ENCODE peak calls at places on chromosomes 2 and 18, in ten cellular contexts. One of them, this sample, is unnamed.

GRCh38 chr2:21003572-21004180 is 40.2 kb downstream of the APOB start:
- DNase-seq in CD8-positive, alpha-beta T cell: no peak
- DNase-seq in AG20443: no peak
- DNase-seq in fibroblast of gingiva: no peak
- DNase-seq in RKO: no peak
- DNase-seq in heart left ventricle: no peak
- DNase-seq in neuronal stem cell: no peak
- DNase-seq in cardiac fibroblast: no peak
- DNase-seq in left cardiac atrium: no peak
- DNase-seq in DMS 273 treated with DMSO at 0.1 percent for 48 hours: no peak
- DNase-seq in this sample: no peak

GRCh38 chr2:112034924-112035323 is 20.1 kb upstream of the TMEM87B start:
- DNase-seq in CD8-positive, alpha-beta T cell: no peak
- DNase-seq in AG20443: no peak
- DNase-seq in fibroblast of gingiva: no peak
- DNase-seq in RKO: no peak
- DNase-seq in heart left ventricle: no peak
- DNase-seq in neuronal stem cell: no peak
- DNase-seq in cardiac fibroblast: no peak
- DNase-seq in left cardiac atrium: no peak
- DNase-seq in DMS 273 treated with DMSO at 0.1 percent for 48 hours: no peak
- DNase-seq in this sample: no peak

GRCh38 chr18:6589979-6590725 is 139.4 kb upstream of the ARHGAP28 start:
- DNase-seq in CD8-positive, alpha-beta T cell: no peak
- DNase-seq in AG20443: no peak
- DNase-seq in fibroblast of gingiva: peak
- DNase-seq in RKO: no peak
- DNase-seq in heart left ventricle: no peak
- DNase-seq in neuronal stem cell: no peak
- DNase-seq in cardiac fibroblast: no peak
- DNase-seq in left cardiac atrium: no peak
- DNase-seq in DMS 273 treated with DMSO at 0.1 percent for 48 hours: no peak
- DNase-seq in this sample: no peak

GRCh38 chr2:26295511-26295910 is 50.4 kb upstream of the SELENOI start:
- DNase-seq in CD8-positive, alpha-beta T cell: no peak
- DNase-seq in AG20443: no peak
- DNase-seq in fibroblast of gingiva: no peak
- DNase-seq in RKO: no peak
- DNase-seq in heart left ventricle: no peak
- DNase-seq in neuronal stem cell: no peak
- DNase-seq in cardiac fibroblast: no peak
- DNase-seq in left cardiac atrium: no peak
- DNase-seq in DMS 273 treated with DMSO at 0.1 percent for 48 hours: no peak
- DNase-seq in this sample: no peak

GRCh38 chr18:24517554-24517953 is 57.1 kb downstream of the HRH4 start:
- DNase-seq in CD8-positive, alpha-beta T cell: no peak
- DNase-seq in AG20443: no peak
- DNase-seq in fibroblast of gingiva: no peak
- DNase-seq in RKO: no peak
- DNase-seq in heart left ventricle: no peak
- DNase-seq in neuronal stem cell: no peak
- DNase-seq in cardiac fibroblast: no peak
- DNase-seq in left cardiac atrium: no peak
- DNase-seq in DMS 273 treated with DMSO at 0.1 percent for 48 hours: no peak
- DNase-seq in this sample: no peak

GRCh38 chr2:9914384-9915065 is 37.0 kb upstream of the GRHL1 start:
- DNase-seq in CD8-positive, alpha-beta T cell: no peak
- DNase-seq in AG20443: peak
- DNase-seq in fibroblast of gingiva: peak
- DNase-seq in RKO: peak
- DNase-seq in heart left ventricle: no peak
- DNase-seq in neuronal stem cell: no peak
- DNase-seq in cardiac fibroblast: peak
- DNase-seq in left cardiac atrium: no peak
- DNase-seq in DMS 273 treated with DMSO at 0.1 percent for 48 hours: no peak
- DNase-seq in this sample: no peak

GRCh38 chr18:35511428-35511827 is 13.7 kb upstream of the INO80C start:
- DNase-seq in CD8-positive, alpha-beta T cell: no peak
- DNase-seq in AG20443: no peak
- DNase-seq in fibroblast of gingiva: no peak
- DNase-seq in RKO: no peak
- DNase-seq in heart left ventricle: no peak
- DNase-seq in neuronal stem cell: no peak
- DNase-seq in cardiac fibroblast: no peak
- DNase-seq in left cardiac atrium: no peak
- DNase-seq in DMS 273 treated with DMSO at 0.1 percent for 48 hours: no peak
- DNase-seq in this sample: no peak

GRCh38 chr2:219616550-219616949 is 10.9 kb upstream of the SLC4A3 start:
- DNase-seq in CD8-positive, alpha-beta T cell: no peak
- DNase-seq in AG20443: no peak
- DNase-seq in fibroblast of gingiva: no peak
- DNase-seq in RKO: no peak
- DNase-seq in heart left ventricle: no peak
- DNase-seq in neuronal stem cell: no peak
- DNase-seq in cardiac fibroblast: no peak
- DNase-seq in left cardiac atrium: no peak
- DNase-seq in DMS 273 treated with DMSO at 0.1 percent for 48 hours: no peak
- DNase-seq in this sample: no peak

GRCh38 chr18:9734189-9734588 is 26.1 kb downstream of the RAB31 start:
- DNase-seq in CD8-positive, alpha-beta T cell: peak
- DNase-seq in AG20443: no peak
- DNase-seq in fibroblast of gingiva: no peak
- DNase-seq in RKO: no peak
- DNase-seq in heart left ventricle: no peak
- DNase-seq in neuronal stem cell: no peak
- DNase-seq in cardiac fibroblast: no peak
- DNase-seq in left cardiac atrium: no peak
- DNase-seq in DMS 273 treated with DMSO at 0.1 percent for 48 hours: no peak
- DNase-seq in this sample: no peak

GRCh38 chr2:10057231-10058107 is 14.1 kb downstream of the KLF11 start:
- DNase-seq in CD8-positive, alpha-beta T cell: no peak
- DNase-seq in AG20443: peak
- DNase-seq in fibroblast of gingiva: peak
- DNase-seq in RKO: no peak
- DNase-seq in heart left ventricle: peak
- DNase-seq in neuronal stem cell: no peak
- DNase-seq in cardiac fibroblast: peak
- DNase-seq in left cardiac atrium: peak
- DNase-seq in DMS 273 treated with DMSO at 0.1 percent for 48 hours: no peak
- DNase-seq in this sample: no peak

GRCh38 chr2:83742117-83742782 is 716.8 kb downstream of the SUCLG1 start:
- DNase-seq in CD8-positive, alpha-beta T cell: no peak
- DNase-seq in AG20443: peak
- DNase-seq in fibroblast of gingiva: peak
- DNase-seq in RKO: no peak
- DNase-seq in heart left ventricle: peak
- DNase-seq in neuronal stem cell: no peak
- DNase-seq in cardiac fibroblast: peak
- DNase-seq in left cardiac atrium: peak
- DNase-seq in DMS 273 treated with DMSO at 0.1 percent for 48 hours: no peak
- DNase-seq in this sample: peak

GRCh38 chr2:171480908-171481307 is 41.4 kb upstream of the CYBRD1 start:
- DNase-seq in CD8-positive, alpha-beta T cell: no peak
- DNase-seq in AG20443: no peak
- DNase-seq in fibroblast of gingiva: no peak
- DNase-seq in RKO: no peak
- DNase-seq in heart left ventricle: no peak
- DNase-seq in neuronal stem cell: no peak
- DNase-seq in cardiac fibroblast: no peak
- DNase-seq in left cardiac atrium: no peak
- DNase-seq in DMS 273 treated with DMSO at 0.1 percent for 48 hours: no peak
- DNase-seq in this sample: no peak

GRCh38 chr18:36366994-36367839 is 69.7 kb downstream of the FHOD3 start:
- DNase-seq in CD8-positive, alpha-beta T cell: no peak
- DNase-seq in AG20443: no peak
- DNase-seq in fibroblast of gingiva: no peak
- DNase-seq in RKO: no peak
- DNase-seq in heart left ventricle: peak
- DNase-seq in neuronal stem cell: no peak
- DNase-seq in cardiac fibroblast: peak
- DNase-seq in left cardiac atrium: peak
- DNase-seq in DMS 273 treated with DMSO at 0.1 percent for 48 hours: no peak
- DNase-seq in this sample: no peak

GRCh38 chr2:113116100-113116958 is 11.1 kb upstream of the IL1RN start:
- DNase-seq in CD8-positive, alpha-beta T cell: no peak
- DNase-seq in AG20443: no peak
- DNase-seq in fibroblast of gingiva: no peak
- DNase-seq in RKO: no peak
- DNase-seq in heart left ventricle: no peak
- DNase-seq in neuronal stem cell: no peak
- DNase-seq in cardiac fibroblast: peak
- DNase-seq in left cardiac atrium: no peak
- DNase-seq in DMS 273 treated with DMSO at 0.1 percent for 48 hours: no peak
- DNase-seq in this sample: no peak

GRCh38 chr2:94956797-94957391 is 68.6 kb upstream of the MAL start:
- DNase-seq in CD8-positive, alpha-beta T cell: no peak
- DNase-seq in AG20443: peak
- DNase-seq in fibroblast of gingiva: peak
- DNase-seq in RKO: peak
- DNase-seq in heart left ventricle: no peak
- DNase-seq in neuronal stem cell: peak
- DNase-seq in cardiac fibroblast: peak
- DNase-seq in left cardiac atrium: peak
- DNase-seq in DMS 273 treated with DMSO at 0.1 percent for 48 hours: no peak
- DNase-seq in this sample: peak

GRCh38 chr2:101515512-101515911 is 40.6 kb upstream of the RFX8 start:
- DNase-seq in CD8-positive, alpha-beta T cell: no peak
- DNase-seq in AG20443: peak
- DNase-seq in fibroblast of gingiva: peak
- DNase-seq in RKO: no peak
- DNase-seq in heart left ventricle: no peak
- DNase-seq in neuronal stem cell: no peak
- DNase-seq in cardiac fibroblast: peak
- DNase-seq in left cardiac atrium: peak
- DNase-seq in DMS 273 treated with DMSO at 0.1 percent for 48 hours: no peak
- DNase-seq in this sample: no peak

GRCh38 chr2:79832540-79833234 is 319.8 kb downstream of the CTNNA2 start:
- DNase-seq in CD8-positive, alpha-beta T cell: no peak
- DNase-seq in AG20443: no peak
- DNase-seq in fibroblast of gingiva: no peak
- DNase-seq in RKO: no peak
- DNase-seq in heart left ventricle: no peak
- DNase-seq in neuronal stem cell: peak
- DNase-seq in cardiac fibroblast: no peak
- DNase-seq in left cardiac atrium: no peak
- DNase-seq in DMS 273 treated with DMSO at 0.1 percent for 48 hours: no peak
- DNase-seq in this sample: no peak

GRCh38 chr2:232666051-232666805 is 30.9 kb upstream of the GIGYF2 start:
- DNase-seq in CD8-positive, alpha-beta T cell: no peak
- DNase-seq in AG20443: peak
- DNase-seq in fibroblast of gingiva: no peak
- DNase-seq in RKO: no peak
- DNase-seq in heart left ventricle: no peak
- DNase-seq in neuronal stem cell: no peak
- DNase-seq in cardiac fibroblast: no peak
- DNase-seq in left cardiac atrium: no peak
- DNase-seq in DMS 273 treated with DMSO at 0.1 percent for 48 hours: no peak
- DNase-seq in this sample: no peak

GRCh38 chr2:113756088-113757058 is at the start of gene SLC35F5:
- DNase-seq in CD8-positive, alpha-beta T cell: peak
- DNase-seq in AG20443: peak
- DNase-seq in fibroblast of gingiva: peak
- DNase-seq in RKO: peak
- DNase-seq in heart left ventricle: peak
- DNase-seq in neuronal stem cell: peak
- DNase-seq in cardiac fibroblast: peak
- DNase-seq in left cardiac atrium: peak
- DNase-seq in DMS 273 treated with DMSO at 0.1 percent for 48 hours: peak
- DNase-seq in this sample: peak

GRCh38 chr2:23801396-23801795 is 125.5 kb downstream of the ATAD2B start:
- DNase-seq in CD8-positive, alpha-beta T cell: no peak
- DNase-seq in AG20443: peak
- DNase-seq in fibroblast of gingiva: peak
- DNase-seq in RKO: no peak
- DNase-seq in heart left ventricle: no peak
- DNase-seq in neuronal stem cell: no peak
- DNase-seq in cardiac fibroblast: peak
- DNase-seq in left cardiac atrium: no peak
- DNase-seq in DMS 273 treated with DMSO at 0.1 percent for 48 hours: no peak
- DNase-seq in this sample: no peak